ENCODE peak calls at places on chromosomes 1 and 21, in seven cellular contexts. T is K562, S is esophagus squamous epithelium, V is lower leg skin, H is heart left ventricle, Z is A549, Q is Peyer's patch. A is an unnamed sample.

GRCh38 chr1:31617917-31618746 is 643 bp downstream of the HCRTR1 start:
- DNase-seq in Z (peak), Q (peak), H (peak), T (peak), V (no peak), S (no peak), A (peak)

GRCh38 chr1:74247881-74248528 is 12.8 kb downstream of the TNNI3K start:
- DNase-seq in H (peak), Z (no peak), Q (peak), S (no peak), T (no peak), V (no peak), A (no peak)

GRCh38 chr1:43779266-43779665 is 71.9 kb downstream of the ST3GAL3 start:
- DNase-seq in Q (no peak), H (no peak), S (no peak), T (no peak), V (no peak), Z (no peak), A (peak)

GRCh38 chr1:150165622-150166612 is 16.2 kb downstream of the PLEKHO1 start:
- DNase-seq in V (no peak), Q (peak), T (peak), H (no peak), Z (peak), S (no peak), A (peak)

GRCh38 chr21:40471103-40471502 is 375.9 kb downstream of the DSCAM start:
- DNase-seq in Q (no peak), H (no peak), T (no peak), V (no peak), S (no peak), Z (no peak), A (peak)

GRCh38 chr1:107690491-107690890 is 274.5 kb downstream of the VAV3 start:
- DNase-seq in H (no peak), T (no peak), Q (no peak), S (no peak), Z (no peak), V (no peak), A (no peak)

GRCh38 chr1:3989465-3989864 is 89.4 kb upstream of the C1orf174 start:
- DNase-seq in Q (no peak), Z (no peak), H (no peak), V (no peak), S (no peak), T (no peak), A (no peak)

GRCh38 chr1:208107817-208108608 is 136.2 kb downstream of the PLXNA2 start:
- DNase-seq in H (no peak), Q (peak), V (no peak), T (no peak), S (no peak), Z (peak), A (no peak)

GRCh38 chr1:167439301-167439988 is 78.9 kb downstream of the CD247 start:
- DNase-seq in H (no peak), T (peak), Q (peak), S (no peak), Z (peak), V (peak), A (peak)

GRCh38 chr21:15005391-15005790 is 59.4 kb downstream of the NRIP1 start:
- DNase-seq in Z (no peak), T (no peak), V (no peak), Q (no peak), S (no peak), H (no peak), A (no peak)

GRCh38 chr1:230458509-230458908 is 32.4 kb upstream of the PGBD5 start:
- DNase-seq in H (no peak), S (no peak), V (no peak), Z (no peak), T (no peak), Q (no peak), A (peak)

GRCh38 chr1:145991799-145992412 is 4.5 kb downstream of the TXNIP start:
- DNase-seq in H (no peak), V (no peak), Z (no peak), Q (peak), T (peak), S (no peak), A (peak)

GRCh38 chr1:5834477-5835178 is 157.6 kb downstream of the NPHP4 start:
- DNase-seq in S (no peak), H (no peak), T (no peak), Z (no peak), Q (no peak), V (no peak), A (no peak)

GRCh38 chr1:169115891-169116585 is 9.5 kb downstream of the ATP1B1 start:
- DNase-seq in V (peak), S (peak), H (no peak), Q (peak), Z (peak), T (no peak), A (no peak)

GRCh38 chr1:208252126-208252853 is 8.1 kb upstream of the PLXNA2 start:
- DNase-seq in Z (peak), Q (no peak), T (peak), V (no peak), H (no peak), S (no peak), A (peak)

GRCh38 chr1:23599125-23599524 is 39.8 kb upstream of the ID3 start:
- DNase-seq in Q (no peak), Z (no peak), S (no peak), T (no peak), V (no peak), H (peak), A (no peak)

GRCh38 chr1:53557830-53558784 is 98.9 kb downstream of the DMRTB1 start:
- DNase-seq in V (no peak), H (peak), Q (peak), T (no peak), Z (no peak), S (no peak), A (no peak)

GRCh38 chr1:54904476-54905048 is 17.6 kb upstream of the DHCR24 start:
- DNase-seq in H (no peak), S (no peak), Z (no peak), V (no peak), T (no peak), Q (no peak), A (no peak)

GRCh38 chr1:236311040-236311439 is 29.3 kb upstream of the ERO1B start:
- DNase-seq in H (no peak), T (peak), Z (peak), V (no peak), Q (no peak), S (no peak), A (peak)

GRCh38 chr1:230073371-230074035 is 6.5 kb downstream of the GALNT2 start:
- DNase-seq in V (no peak), S (no peak), Q (peak), H (peak), T (peak), Z (peak), A (no peak)

GRCh38 chr1:206911064-206911663 is 10.6 kb downstream of the FCMR start:
- DNase-seq in T (peak), V (no peak), Q (no peak), H (no peak), S (no peak), Z (peak), A (peak)

GRCh38 chr1:171873664-171874063 is 32.4 kb downstream of the DNM3 start:
- DNase-seq in V (no peak), Z (no peak), S (no peak), Q (no peak), T (no peak), H (no peak), A (no peak)

GRCh38 chr1:240956020-240956419 is 344.1 kb upstream of the GREM2 start:
- DNase-seq in T (no peak), Z (no peak), S (no peak), V (no peak), H (no peak), Q (no peak), A (no peak)

GRCh38 chr1:227318852-227319607 is 738 bp upstream of the CDC42BPA start:
- DNase-seq in V (peak), H (no peak), Z (peak), T (peak), S (no peak), Q (peak), A (peak)

GRCh38 chr1:27572019-27572678 is 31.8 kb downstream of the AHDC1 start:
- DNase-seq in S (no peak), T (peak), Q (no peak), H (no peak), V (no peak), Z (no peak), A (no peak)

GRCh38 chr21:42171091-42172053 is 47.6 kb upstream of the ABCG1 start:
- DNase-seq in Q (peak), V (peak), S (no peak), T (peak), H (peak), Z (peak), A (no peak)

GRCh38 chr1:180269848-180270766 is 40.0 kb downstream of the LHX4 start:
- DNase-seq in Q (peak), H (no peak), V (peak), Z (peak), T (no peak), S (no peak), A (no peak)

GRCh38 chr1:40143891-40144575 is 17.2 kb upstream of the RLF start:
- DNase-seq in Z (peak), V (peak), S (no peak), H (no peak), Q (peak), T (peak), A (peak)

GRCh38 chr1:40034869-40035268 is 5.7 kb upstream of the CAP1 start:
- DNase-seq in S (no peak), H (no peak), Z (no peak), T (no peak), Q (no peak), V (no peak), A (peak)

GRCh38 chr1:1199961-1200875 is 6.2 kb downstream of the TNFRSF18 start:
- DNase-seq in S (no peak), Z (no peak), T (no peak), Q (peak), V (no peak), H (peak), A (no peak)

GRCh38 chr1:28208818-28209441 is 23.9 kb downstream of the DNAJC8 start:
- DNase-seq in Q (peak), H (no peak), T (peak), S (no peak), V (no peak), Z (peak), A (peak)

GRCh38 chr1:165857046-165857801 is 29.8 kb downstream of the UCK2 start:
- DNase-seq in T (no peak), S (no peak), Q (peak), Z (peak), H (no peak), V (no peak), A (peak)

GRCh38 chr1:10631811-10632481 is 157.2 kb downstream of the PEX14 start:
- DNase-seq in Z (no peak), T (no peak), V (no peak), S (no peak), H (peak), Q (no peak), A (no peak)

GRCh38 chr1:35882586-35882944 is 444 bp upstream of the AGO1 start:
- DNase-seq in V (no peak), Q (peak), S (no peak), T (peak), Z (no peak), H (no peak), A (no peak)

GRCh38 chr1:2202843-2203601 is 8.4 kb upstream of the FAAP20 start:
- DNase-seq in Q (no peak), V (no peak), H (peak), T (no peak), S (no peak), Z (no peak), A (no peak)

GRCh38 chr1:2203671-2204383 is 9.3 kb upstream of the FAAP20 start:
- DNase-seq in V (no peak), Q (no peak), Z (no peak), T (no peak), H (peak), S (no peak), A (no peak)

GRCh38 chr1:2206813-2207488 is 12.4 kb upstream of the FAAP20 start:
- DNase-seq in Z (no peak), S (no peak), H (no peak), T (peak), Q (no peak), V (no peak), A (no peak)

GRCh38 chr1:2204384-2205190 is 10.0 kb upstream of the FAAP20 start:
- DNase-seq in S (no peak), T (peak), H (peak), Z (no peak), V (peak), Q (no peak), A (peak)

DNA sequence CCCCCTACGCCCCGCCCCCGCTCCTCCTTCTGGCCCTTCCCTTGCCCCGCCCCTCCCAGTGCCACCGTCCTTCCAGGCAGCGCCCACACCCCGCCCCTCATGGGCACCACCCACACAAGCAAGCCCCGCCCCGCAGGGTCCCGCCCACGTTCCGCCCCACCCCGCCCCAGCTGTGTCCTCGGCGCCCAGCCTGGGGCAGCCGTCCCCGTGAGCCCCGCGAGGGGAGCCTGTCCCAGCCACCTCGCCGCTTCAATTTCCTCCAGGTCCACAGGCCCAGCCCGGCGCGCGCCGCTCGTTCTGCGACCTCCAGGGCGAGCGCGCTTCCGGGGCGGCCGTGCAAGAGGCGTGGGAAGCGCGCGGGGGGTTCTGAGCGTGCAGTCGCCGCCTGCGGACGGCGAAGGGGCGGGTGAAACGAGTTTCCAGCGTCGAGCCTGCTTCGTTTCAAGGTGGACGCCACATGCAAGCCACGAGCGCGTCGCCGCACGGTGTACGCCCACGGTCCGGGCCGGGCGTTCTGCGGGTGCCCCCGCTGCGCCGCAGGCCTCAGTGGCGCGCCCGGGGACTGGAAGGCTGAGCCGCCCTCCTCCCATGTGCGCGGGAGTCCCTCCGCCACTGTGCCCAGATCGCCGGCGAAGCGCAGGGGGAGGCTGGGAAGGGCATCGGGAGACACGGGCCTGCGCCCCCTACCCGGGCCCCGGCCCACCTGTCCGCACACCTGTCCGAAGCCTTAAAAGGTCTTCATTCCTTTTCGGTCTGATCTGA is 10.8 kb upstream of the FAAP20 start:
- DNase-seq in V (peak), S (peak), Q (peak), Z (peak), H (peak), T (peak), A (peak)
- TF ChIP-seq POLR2A in V (no peak), S (no peak), Q (no peak), Z (peak), H (no peak), T (peak), A (no peak)

GRCh38 chr1:156388814-156389137 is 19.8 kb downstream of the RHBG start:
- DNase-seq in Z (no peak), Q (no peak), S (no peak), V (no peak), T (no peak), H (no peak), A (no peak)
- H3K4me3 ChIP-seq in Z (no peak), Q (peak), S (no peak), V (no peak), T (no peak), H (peak), A (no peak)

GRCh38 chr1:111448918-111449702 is at the start of the genes ATP5PB and WDR77:
- DNase-seq in H (peak), S (peak), Z (peak), Q (peak), V (peak), T (peak), A (peak)
- TF ChIP-seq POLR2A in H (no peak), S (no peak), Z (peak), Q (no peak), V (no peak), T (peak), A (peak)

DNA sequence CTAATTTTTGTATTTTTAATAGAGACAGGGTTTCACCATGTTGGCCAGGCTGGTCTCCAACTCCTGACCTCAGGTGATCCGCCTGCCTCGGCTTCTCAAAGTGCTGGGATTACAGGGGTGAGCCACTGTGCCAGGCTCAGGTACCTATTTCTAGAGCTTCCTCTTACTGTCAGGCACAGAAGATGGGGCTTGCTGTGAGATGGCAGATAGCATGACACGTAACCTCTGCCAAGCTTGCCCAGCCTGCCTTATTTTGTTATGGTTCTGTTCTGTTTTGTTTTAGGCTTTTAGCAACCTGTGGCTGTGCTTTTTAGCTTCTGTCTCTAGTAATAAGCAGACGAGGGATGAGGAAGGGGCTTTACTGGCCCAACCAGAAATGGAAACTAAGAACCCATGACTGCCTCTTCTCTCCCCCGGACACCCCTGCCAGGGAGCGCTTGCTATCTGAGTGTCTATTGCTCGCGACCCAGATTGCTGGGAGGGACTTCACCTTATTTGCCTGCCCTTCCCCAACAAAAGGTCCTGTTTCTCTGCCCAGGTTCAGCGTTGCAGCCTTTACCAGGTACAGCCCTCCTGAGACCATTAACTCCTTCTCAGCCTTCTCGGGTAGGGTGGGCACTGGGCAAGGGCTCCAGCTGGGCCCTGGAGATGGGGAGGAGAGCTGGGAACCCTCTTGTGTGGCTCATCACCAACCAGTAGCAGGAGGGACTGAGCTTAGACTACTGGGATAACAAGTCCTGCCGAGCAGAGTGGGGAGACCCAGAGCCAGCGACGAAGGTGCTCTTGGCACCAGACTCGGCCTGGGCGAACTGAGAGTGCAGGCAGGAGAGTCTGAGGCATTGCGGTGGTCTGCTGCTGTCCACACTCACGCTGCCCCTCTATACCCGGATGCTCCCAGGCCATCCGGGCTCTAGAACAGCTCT is 13.5 kb upstream of the LGR6 start:
- DNase-seq in H (peak), S (no peak), Z (no peak), V (no peak), Q (no peak), T (no peak), A (no peak)
- H3K4me3 ChIP-seq in H (no peak), S (no peak), Z (no peak), V (no peak), Q (no peak), T (no peak), A (no peak)

GRCh38 chr1:156740679-156741612 is at the start of gene MRPL24:
- DNase-seq in S (peak), V (peak), Q (peak), H (peak), Z (peak), T (peak), A (peak)
- TF ChIP-seq POLR2A in S (peak), V (no peak), Q (no peak), H (no peak), Z (peak), T (peak), A (peak)

DNA sequence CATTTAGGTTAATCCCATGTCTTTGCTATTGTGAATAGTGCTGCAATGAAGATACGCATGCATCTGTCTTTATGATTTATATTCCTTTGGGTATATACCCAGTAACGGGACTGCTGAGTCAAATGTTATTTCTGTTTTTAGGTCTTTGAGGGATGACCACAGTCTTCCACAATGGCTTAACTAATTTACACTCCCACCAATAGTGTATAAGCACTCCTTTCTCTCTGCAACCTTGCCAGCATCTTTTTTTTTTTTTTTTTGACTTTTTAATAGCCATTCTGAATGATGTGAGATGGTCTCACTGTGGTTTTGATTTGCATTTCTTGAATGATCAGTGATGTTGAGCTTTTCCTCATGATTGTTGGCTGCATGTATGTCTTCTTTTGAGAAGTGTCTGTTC is 33.5 kb downstream of the ASH1L start:
- DNase-seq in T (no peak), H (no peak), V (no peak), Z (no peak), S (no peak), Q (no peak), A (no peak)
- H3K4me3 ChIP-seq in T (no peak), H (no peak), V (no peak), Z (no peak), S (no peak), Q (no peak), A (no peak)

A was measured in NB4.